ENCODE peak calls at places on chromosomes 2 and 18, in five cellular contexts. U is dorsolateral prefrontal cortex; G is type B pancreatic cell; E is AG04450; T is stimulated activated CD8-positive, alpha-beta memory T cell treated with anti-CD3 and anti-CD28 coated beads, Interleukin-4, amount 100 ng/mL, for 4 hours. C is an unnamed sample.

GRCh38 chr2:207473203-207473865 is 56.4 kb upstream of the CREB1 start:
- DNase-seq in U (peak), G (no peak), E (peak), T (no peak), C (peak)

GRCh38 chr18:61574665-61575064 is 241.4 kb downstream of the CDH20 start:
- DNase-seq in U (no peak), G (no peak), E (no peak), T (no peak), C (no peak)

GRCh38 chr2:226984461-226985226 is 148.8 kb downstream of the RHBDD1 start:
- DNase-seq in U (no peak), G (no peak), E (no peak), T (no peak), C (no peak)

GRCh38 chr2:191892391-191892790 is 45.5 kb upstream of the CAVIN2 start:
- DNase-seq in U (no peak), G (no peak), E (peak), T (no peak), C (no peak)

GRCh38 chr2:64876137-64876647 is 113.0 kb upstream of the SLC1A4 start:
- DNase-seq in U (peak), G (no peak), E (no peak), T (no peak), C (peak)

GRCh38 chr2:25879133-25879730 is 945 bp upstream of the ASXL2 start:
- DNase-seq in U (no peak), G (no peak), E (no peak), T (no peak), C (no peak)

GRCh38 chr2:11930211-11930761 is 183.9 kb downstream of the LPIN1 start:
- DNase-seq in U (no peak), G (no peak), E (no peak), T (no peak), C (no peak)

GRCh38 chr2:205197468-205198129 is 484.7 kb upstream of the NRP2 start:
- DNase-seq in U (no peak), G (no peak), E (no peak), T (no peak), C (no peak)

GRCh38 chr2:213065583-213066444 is 85.6 kb downstream of the IKZF2 start:
- DNase-seq in U (no peak), G (no peak), E (peak), T (no peak), C (no peak)

GRCh38 chr2:26574900-26575560 is 66.1 kb downstream of the CIB4 start:
- DNase-seq in U (peak), G (no peak), E (no peak), T (no peak), C (no peak)

GRCh38 chr2:36511858-36512630 is 85.9 kb downstream of the FEZ2 start:
- DNase-seq in U (no peak), G (no peak), E (no peak), T (no peak), C (no peak)

GRCh38 chr2:103153580-103153979 is 391.7 kb downstream of the TMEM182 start:
- DNase-seq in U (no peak), G (no peak), E (no peak), T (no peak), C (no peak)

GRCh38 chr18:23918395-23919032 is 96.0 kb upstream of the TTC39C start:
- DNase-seq in U (peak), G (no peak), E (peak), T (peak), C (peak)

GRCh38 chr2:171553858-171554257 is 31.6 kb downstream of the CYBRD1 start:
- DNase-seq in U (no peak), G (no peak), E (no peak), T (no peak), C (no peak)

GRCh38 chr18:29188760-29189159 is 1011.8 kb upstream of the CDH2 start:
- DNase-seq in U (no peak), G (no peak), E (no peak), T (no peak), C (no peak)

GRCh38 chr2:48146552-48146951 is 240.3 kb upstream of the FBXO11 start:
- DNase-seq in U (no peak), G (no peak), E (no peak), T (no peak), C (no peak)

GRCh38 chr2:101463458-101463857 is 11.5 kb downstream of the RFX8 start:
- DNase-seq in U (no peak), G (no peak), E (no peak), T (no peak), C (no peak)

GRCh38 chr2:172693037-172693436 is 42.6 kb upstream of the RAPGEF4 start:
- DNase-seq in U (peak), G (no peak), E (peak), T (no peak), C (no peak)

GRCh38 chr2:102717308-102718018 is 44.4 kb upstream of the TMEM182 start:
- DNase-seq in U (no peak), G (no peak), E (no peak), T (no peak), C (no peak)

GRCh38 chr2:8821276-8822217 is 15.9 kb downstream of the KIDINS220 start:
- DNase-seq in U (peak), G (no peak), E (no peak), T (no peak), C (peak)

GRCh38 chr2:9174771-9175441 is 31.7 kb upstream of the ASAP2 start:
- DNase-seq in U (no peak), G (no peak), E (peak), T (no peak), C (no peak)

GRCh38 chr2:241190291-241190981 is 2.0 kb downstream of the ANO7 start:
- DNase-seq in U (no peak), G (no peak), E (no peak), T (no peak), C (no peak)

GRCh38 chr18:12422936-12423335 is 15.2 kb downstream of the PRELID3A start:
- DNase-seq in U (no peak), G (no peak), E (no peak), T (no peak), C (no peak)

GRCh38 chr2:170660406-170660805 is 54.7 kb upstream of the SP5 start:
- DNase-seq in U (no peak), G (no peak), E (no peak), T (no peak), C (no peak)

GRCh38 chr18:55499526-55499925 is 88.5 kb downstream of the TCF4 start:
- DNase-seq in U (no peak), G (no peak), E (no peak), T (no peak), C (no peak)

GRCh38 chr2:239814917-239815637 is 210.1 kb downstream of the NDUFA10 start:
- DNase-seq in U (peak), G (no peak), E (no peak), T (no peak), C (no peak)

GRCh38 chr2:99821572-99822369 is 320.6 kb downstream of the AFF3 start:
- DNase-seq in U (no peak), G (no peak), E (peak), T (no peak), C (no peak)

GRCh38 chr18:3605562-3606443 is 155.8 kb downstream of the TGIF1 start:
- DNase-seq in U (no peak), G (no peak), E (no peak), T (no peak), C (no peak)

GRCh38 chr2:113157108-113157896 is 16.5 kb upstream of the PSD4 start:
- DNase-seq in U (no peak), G (peak), E (no peak), T (no peak), C (no peak)

GRCh38 chr2:171529914-171530313 is 7.6 kb downstream of the CYBRD1 start:
- DNase-seq in U (no peak), G (no peak), E (no peak), T (no peak), C (no peak)

GRCh38 chr2:120793682-120794403 is 58.2 kb downstream of the GLI2 start:
- DNase-seq in U (no peak), G (no peak), E (no peak), T (no peak), C (no peak)

GRCh38 chr2:30514134-30514860 is 67.3 kb downstream of the LCLAT1 start:
- DNase-seq in U (no peak), G (no peak), E (peak), T (no peak), C (no peak)